ENCODE peak calls at places on chromosomes 1 and 21, in four cellular contexts. U is adipocyte, A is mammary epithelial cell, D is fibroblast of lung. E is an unnamed sample. For H3K36me3, the result is how much of the 10 kb centered on the place peaks cover.

GRCh38 chr21:36446296-36446695 is 33.6 kb downstream of the CLDN14 start:
- DNase-seq in U (no peak), A (no peak), D (no peak), E (no peak)

GRCh38 chr21:42238185-42238934 is 19.4 kb downstream of the ABCG1 start:
- DNase-seq in U (no peak), A (no peak), D (no peak), E (no peak)

GRCh38 chr1:203934651-203935050 is 73.3 kb downstream of the SNRPE start:
- DNase-seq in U (no peak), A (no peak), D (peak), E (no peak)

GRCh38 chr1:65412256-65412983 is 8.0 kb upstream of the LEPR start:
- DNase-seq in U (no peak), A (no peak), D (no peak), E (no peak)

GRCh38 chr1:2540816-2541492 is 10.9 kb upstream of the HES5 start:
- DNase-seq in U (no peak), A (no peak), D (no peak), E (no peak)

GRCh38 chr1:55938861-55939260 is 640.5 kb downstream of the PLPP3 start:
- DNase-seq in U (no peak), A (no peak), D (no peak), E (no peak)

GRCh38 chr21:45210461-45210983 is 77.2 kb downstream of the POFUT2 start:
- DNase-seq in U (no peak), A (no peak), D (no peak), E (no peak)

GRCh38 chr1:23908453-23909341 is 4.5 kb downstream of the CNR2 start:
- DNase-seq in U (no peak), A (no peak), D (no peak), E (no peak)

GRCh38 chr1:100629391-100629790 is 90.2 kb upstream of the VCAM1 start:
- DNase-seq in U (peak), A (peak), D (no peak), E (no peak)

GRCh38 chr1:30731109-30731805 is 7.9 kb upstream of the MATN1 start:
- DNase-seq in U (no peak), A (no peak), D (no peak), E (no peak)

GRCh38 chr1:23616292-23616822 is 57.1 kb upstream of the ID3 start:
- DNase-seq in U (no peak), A (no peak), D (no peak), E (no peak)

GRCh38 chr1:192378878-192379277 is 62.1 kb downstream of the RGS21 start:
- DNase-seq in U (no peak), A (no peak), D (no peak), E (no peak)

GRCh38 chr1:24252185-24252584 is 65.1 kb upstream of the IFNLR1 start:
- DNase-seq in U (no peak), A (no peak), D (no peak), E (no peak)

GRCh38 chr1:162279099-162279498 is 97.6 kb downstream of the SPATA46 start:
- DNase-seq in U (no peak), A (no peak), D (no peak), E (peak)

GRCh38 chr1:18384477-18384876 is 96.3 kb upstream of the KLHDC7A start:
- DNase-seq in U (no peak), A (no peak), D (no peak), E (no peak)

GRCh38 chr1:184664042-184664659 is 90.5 kb downstream of the EDEM3 start:
- DNase-seq in U (peak), A (peak), D (peak), E (peak)

GRCh38 chr1:917466-918091 is 6.1 kb upstream of the SAMD11 start:
- DNase-seq in U (no peak), A (no peak), D (no peak), E (no peak)

GRCh38 chr1:10898921-10899320 is 102.5 kb upstream of the CASZ1 start:
- DNase-seq in U (no peak), A (no peak), D (no peak), E (no peak)

GRCh38 chr1:19596065-19596718 is 47.9 kb upstream of the NBL1 start:
- DNase-seq in U (no peak), A (no peak), D (no peak), E (peak)

GRCh38 chr1:175154595-175155472 is 37.7 kb downstream of the KIAA0040 start:
- DNase-seq in U (peak), A (peak), D (peak), E (peak)

GRCh38 chr1:7393141-7393540 is 378.0 kb upstream of the VAMP3 start:
- DNase-seq in U (no peak), A (no peak), D (peak), E (no peak)

GRCh38 chr21:44382536-44382935 is 29.1 kb downstream of the TRPM2 start:
- DNase-seq in U (no peak), A (no peak), D (no peak), E (no peak)

GRCh38 chr1:29197590-29197924 is 15.9 kb upstream of the SRSF4 start:
- DNase-seq in U (peak), A (peak), D (peak), E (peak)

GRCh38 chr1:33273402-33273801 is 17.1 kb downstream of the ZNF362 start:
- DNase-seq in U (no peak), A (no peak), D (no peak), E (no peak)

GRCh38 chr1:31981976-31982375 is 31.7 kb upstream of the KHDRBS1 start:
- DNase-seq in U (no peak), A (no peak), D (no peak), E (no peak)

GRCh38 chr1:24952413-24952841 is 22.4 kb upstream of the RUNX3 start:
- DNase-seq in U (no peak), A (peak), D (no peak), E (no peak)

GRCh38 chr1:64823691-64824476 is 79.0 kb downstream of the RAVER2 start:
- DNase-seq in U (peak), A (peak), D (peak), E (peak)

GRCh38 chr1:19815801-19816736 is 986 bp upstream of the RNF186 start:
- DNase-seq in U (no peak), A (no peak), D (no peak), E (peak)

GRCh38 chr1:232897949-232898465 is 52.4 kb upstream of the NTPCR start:
- DNase-seq in U (no peak), A (no peak), D (no peak), E (no peak)

GRCh38 chr1:232900818-232901217 is 49.6 kb upstream of the NTPCR start:
- DNase-seq in U (no peak), A (no peak), D (no peak), E (peak)

GRCh38 chr1:232899839-232900238 is 50.6 kb upstream of the NTPCR start:
- DNase-seq in U (no peak), A (no peak), D (no peak), E (no peak)

GRCh38 chr1:232901255-232901654 is 49.2 kb upstream of the NTPCR start:
- DNase-seq in U (no peak), A (no peak), D (no peak), E (peak)

DNA sequence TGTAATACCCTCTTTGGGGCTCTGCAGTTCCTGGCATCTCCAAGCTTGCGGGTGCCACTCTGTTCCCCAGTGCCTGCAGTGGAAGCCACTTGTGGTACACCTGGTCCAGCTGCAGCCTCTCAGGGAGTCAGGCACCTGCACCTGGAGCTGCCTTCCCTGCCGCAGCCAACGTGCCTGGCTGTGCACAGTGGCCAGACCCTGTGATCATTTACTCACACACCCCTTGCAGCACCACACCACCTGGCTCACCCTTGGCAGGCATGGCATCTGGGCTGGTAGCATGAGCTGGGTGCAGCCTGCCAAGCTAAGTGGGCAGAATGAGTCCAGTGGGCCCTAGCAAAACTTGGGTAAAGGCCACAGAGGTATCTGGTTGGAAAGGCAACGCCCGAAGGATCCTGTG is 51.1 kb upstream of the NTPCR start:
- DNase-seq in U (no peak), A (no peak), D (no peak), E (no peak)
- H3K36me3 ChIP-seq in U (under half), A (under half), D (under half), E (under half)

DNA sequence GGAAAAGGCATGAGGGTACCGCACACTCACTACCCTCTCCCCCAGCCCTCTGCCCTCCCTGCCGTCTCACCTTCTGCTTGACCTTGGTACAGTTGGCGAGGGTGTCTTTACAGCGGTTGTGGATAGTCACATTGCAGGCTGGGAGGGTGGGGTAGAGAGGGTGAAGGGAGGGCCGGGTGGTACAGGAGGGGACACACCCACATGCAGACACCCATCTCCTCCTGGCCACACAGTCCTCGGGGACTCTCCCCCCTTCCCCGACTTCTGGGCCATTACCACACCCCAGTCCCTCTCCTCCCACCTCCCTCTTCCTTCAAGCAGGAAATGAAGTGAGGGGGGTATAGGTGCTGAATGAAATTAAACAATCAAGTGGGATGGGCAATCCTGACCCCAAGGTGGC is 11.6 kb downstream of the ARHGEF2 start:
- DNase-seq in U (no peak), A (no peak), D (no peak), E (no peak)
- H3K36me3 ChIP-seq in U (half or more), A (under half), D (under half), E (under half)

GRCh38 chr1:147620543-147620942 is 49.8 kb downstream of the ACP6 start:
- DNase-seq in U (no peak), A (no peak), D (no peak), E (no peak)
- H3K36me3 ChIP-seq in U (half or more), A (under half), D (under half), E (under half)

GRCh38 chr1:205543351-205544305 is 39.2 kb downstream of the CDK18 start:
- DNase-seq in U (peak), A (peak), D (peak), E (peak)

GRCh38 chr1:205541161-205541886 is 36.9 kb downstream of the CDK18 start:
- DNase-seq in U (no peak), A (no peak), D (no peak), E (no peak)

GRCh38 chr1:205545001-205545919 is 40.8 kb downstream of the CDK18 start:
- DNase-seq in U (no peak), A (no peak), D (no peak), E (no peak)

GRCh38 chr1:205545991-205546390 is 41.5 kb downstream of the CDK18 start:
- DNase-seq in U (no peak), A (no peak), D (no peak), E (no peak)

GRCh38 chr1:205542367-205542766 is 37.9 kb downstream of the CDK18 start:
- DNase-seq in U (no peak), A (no peak), D (no peak), E (no peak)
- H3K36me3 ChIP-seq in U (under half), A (under half), D (under half), E (under half)

GRCh38 chr1:149962039-149962647 is 25.5 kb upstream of the MTMR11 start:
- DNase-seq in U (peak), A (peak), D (peak), E (peak)
- H3K36me3 ChIP-seq in U (half or more), A (under half), D (under half), E (under half)

GRCh38 chr1:236553370-236553769 is 29.6 kb downstream of the LGALS8 start:
- DNase-seq in U (no peak), A (no peak), D (no peak), E (no peak)
- H3K36me3 ChIP-seq in U (half or more), A (half or more), D (under half), E (half or more)

GRCh38 chr1:212620293-212620692 is 11.7 kb downstream of the ATF3 start:
- DNase-seq in U (no peak), A (no peak), D (no peak), E (no peak)
- H3K36me3 ChIP-seq in U (half or more), A (under half), D (under half), E (under half)

E was measured in thyroid gland.